ENCODE peak calls at places on chromosome 3, in seven cellular contexts. One of them, this sample, is unnamed.

GRCh38 chr3:140537075-140537474 is 140.8 kb upstream of the TRIM42 start:
- DNase-seq in cardiac muscle cell: no peak
- DNase-seq in fibroblast of mammary gland: no peak
- DNase-seq in frontal cortex: no peak
- DNase-seq in PC-3: no peak
- DNase-seq in H4: no peak
- DNase-seq in Ammon's horn: no peak
- DNase-seq in this sample: no peak

GRCh38 chr3:12553921-12554391 is 2.9 kb upstream of the MKRN2 start:
- DNase-seq in frontal cortex: no peak
- DNase-seq in H4: peak; percentile 17
- DNase-seq in Ammon's horn: peak; percentile 35
- DNase-seq in fibroblast of mammary gland: no peak
- DNase-seq in cardiac muscle cell: no peak
- DNase-seq in PC-3: peak; percentile 32
- DNase-seq in this sample: peak; percentile 50

GRCh38 chr3:17023006-17023664 is 138.4 kb downstream of the PLCL2 start:
- DNase-seq in Ammon's horn: no peak
- DNase-seq in frontal cortex: no peak
- DNase-seq in H4: peak; percentile 40
- DNase-seq in cardiac muscle cell: no peak
- DNase-seq in PC-3: no peak
- DNase-seq in fibroblast of mammary gland: peak; percentile 29
- DNase-seq in this sample: no peak

GRCh38 chr3:86990171-86990733 is 697 bp downstream of the VGLL3 start:
- DNase-seq in frontal cortex: no peak
- DNase-seq in PC-3: peak; percentile 62
- DNase-seq in fibroblast of mammary gland: no peak
- DNase-seq in Ammon's horn: no peak
- DNase-seq in cardiac muscle cell: no peak
- DNase-seq in H4: peak; percentile 5
- DNase-seq in this sample: no peak

GRCh38 chr3:195896361-195897080 is 11.8 kb downstream of the TNK2 start:
- DNase-seq in fibroblast of mammary gland: peak; percentile 70
- DNase-seq in cardiac muscle cell: peak; percentile 81
- DNase-seq in Ammon's horn: peak; percentile 77
- DNase-seq in frontal cortex: peak; percentile 58
- DNase-seq in H4: peak; percentile 81
- DNase-seq in PC-3: peak; percentile 73
- DNase-seq in this sample: peak; percentile 46

GRCh38 chr3:128584412-128585020 is 66.1 kb downstream of the RPN1 start:
- DNase-seq in frontal cortex: peak; percentile 80
- DNase-seq in Ammon's horn: peak; percentile 90
- DNase-seq in fibroblast of mammary gland: peak; percentile 50
- DNase-seq in PC-3: peak; percentile 85
- DNase-seq in H4: peak; percentile 89
- DNase-seq in cardiac muscle cell: peak; percentile 71
- DNase-seq in this sample: peak; percentile 87

GRCh38 chr3:55202320-55202719 is 274.5 kb upstream of the LRTM1 start:
- DNase-seq in fibroblast of mammary gland: peak; percentile 98
- DNase-seq in cardiac muscle cell: no peak
- DNase-seq in Ammon's horn: no peak
- DNase-seq in frontal cortex: no peak
- DNase-seq in H4: peak; percentile 35
- DNase-seq in PC-3: peak; percentile 55
- DNase-seq in this sample: no peak

GRCh38 chr3:55501905-55502304 is 14.8 kb upstream of the WNT5A start:
- DNase-seq in frontal cortex: no peak
- DNase-seq in PC-3: no peak
- DNase-seq in fibroblast of mammary gland: no peak
- DNase-seq in cardiac muscle cell: no peak
- DNase-seq in H4: no peak
- DNase-seq in Ammon's horn: no peak
- DNase-seq in this sample: no peak

GRCh38 chr3:73656241-73656890 is 31.6 kb upstream of the PDZRN3 start:
- DNase-seq in frontal cortex: no peak
- DNase-seq in Ammon's horn: no peak
- DNase-seq in PC-3: no peak
- DNase-seq in H4: peak; percentile 3
- DNase-seq in fibroblast of mammary gland: no peak
- DNase-seq in cardiac muscle cell: no peak
- DNase-seq in this sample: peak; percentile 35

GRCh38 chr3:157436583-157437300 is at the start of gene PTX3:
- DNase-seq in Ammon's horn: peak; percentile 14
- DNase-seq in H4: peak; percentile 75
- DNase-seq in cardiac muscle cell: peak; percentile 33
- DNase-seq in fibroblast of mammary gland: peak; percentile 96
- DNase-seq in frontal cortex: no peak
- DNase-seq in PC-3: peak; percentile 90
- DNase-seq in this sample: no peak

GRCh38 chr3:45027406-45027805 is 1.3 kb downstream of the CLEC3B start:
- DNase-seq in Ammon's horn: no peak
- DNase-seq in PC-3: no peak
- DNase-seq in cardiac muscle cell: no peak
- DNase-seq in H4: no peak
- DNase-seq in frontal cortex: no peak
- DNase-seq in fibroblast of mammary gland: no peak
- DNase-seq in this sample: no peak

GRCh38 chr3:53490131-53490474 is 4.3 kb upstream of the CACNA1D start:
- DNase-seq in fibroblast of mammary gland: no peak
- DNase-seq in Ammon's horn: no peak
- DNase-seq in cardiac muscle cell: no peak
- DNase-seq in frontal cortex: no peak
- DNase-seq in H4: no peak
- DNase-seq in PC-3: no peak
- DNase-seq in this sample: no peak

GRCh38 chr3:179148446-179149238 is 485 bp downstream of the PIK3CA start:
- DNase-seq in cardiac muscle cell: peak; percentile 74
- DNase-seq in H4: peak; percentile 19
- DNase-seq in fibroblast of mammary gland: peak; percentile 22
- DNase-seq in Ammon's horn: peak; percentile 56
- DNase-seq in PC-3: peak; percentile 39
- DNase-seq in frontal cortex: peak; percentile 14
- DNase-seq in this sample: peak; percentile 26

GRCh38 chr3:73786346-73786807 is 161.6 kb upstream of the PDZRN3 start:
- DNase-seq in fibroblast of mammary gland: peak; percentile 97
- DNase-seq in H4: peak; percentile 43
- DNase-seq in cardiac muscle cell: no peak
- DNase-seq in Ammon's horn: peak; percentile 49
- DNase-seq in frontal cortex: no peak
- DNase-seq in PC-3: peak; percentile 1
- DNase-seq in this sample: peak; percentile 22

GRCh38 chr3:28326458-28326926 is 22.0 kb upstream of the ZCWPW2 start:
- DNase-seq in cardiac muscle cell: no peak
- DNase-seq in frontal cortex: no peak
- DNase-seq in Ammon's horn: no peak
- DNase-seq in fibroblast of mammary gland: peak; percentile 35
- DNase-seq in PC-3: no peak
- DNase-seq in H4: no peak
- DNase-seq in this sample: no peak

GRCh38 chr3:64530434-64531049 is 157.3 kb downstream of the ADAMTS9 start:
- DNase-seq in H4: peak; percentile 13
- DNase-seq in Ammon's horn: peak; percentile 50
- DNase-seq in cardiac muscle cell: peak; percentile 64
- DNase-seq in PC-3: peak; percentile 62
- DNase-seq in frontal cortex: peak; percentile 51
- DNase-seq in fibroblast of mammary gland: peak; percentile 62
- DNase-seq in this sample: peak; percentile 67

GRCh38 chr3:128466840-128467541 is at the start of gene DNAJB8:
- DNase-seq in Ammon's horn: no peak
- DNase-seq in fibroblast of mammary gland: no peak
- DNase-seq in H4: no peak
- DNase-seq in PC-3: no peak
- DNase-seq in cardiac muscle cell: no peak
- DNase-seq in frontal cortex: no peak
- DNase-seq in this sample: no peak